ENCODE peak calls at places on chromosomes 3 and 15, in nine cellular contexts. D is T-helper 2 cell; G is NCI-H460; P is OCI-M1; O is CD4-positive, alpha-beta T cell; Y is GM18507; H is naive thymus-derived CD8-positive, alpha-beta T cell; A is AG09309; F is GM12865. I is an unnamed sample.

GRCh38 chr15:50996641-50997040 is 88.2 kb downstream of the AP4E1 start:
- DNase-seq in P (no peak), O (no peak), H (no peak), D (no peak), F (no peak), A (peak; percentile 17), G (no peak), Y (no peak), I (no peak)

GRCh38 chr3:130831716-130832400 is 62.0 kb upstream of the ATP2C1 start:
- DNase-seq in O (no peak), G (no peak), P (no peak), H (no peak), F (no peak), D (no peak), A (no peak), Y (no peak), I (no peak)

GRCh38 chr3:170802164-170803151 is 67.5 kb downstream of the RPL22L1 start:
- DNase-seq in P (no peak), G (peak; percentile 33), Y (no peak), F (no peak), D (no peak), H (no peak), O (no peak), A (peak; percentile 99), I (no peak)

GRCh38 chr15:43441316-43441715 is 51.6 kb downstream of the TP53BP1 start:
- DNase-seq in O (no peak), P (peak; percentile 58), D (no peak), G (no peak), H (no peak), F (peak; percentile 38), A (no peak), Y (no peak), I (no peak)

GRCh38 chr3:128499724-128500275 is 6.8 kb upstream of the GATA2 start:
- DNase-seq in Y (no peak), O (no peak), H (no peak), A (no peak), G (no peak), D (no peak), F (no peak), P (no peak), I (no peak)

GRCh38 chr15:60651734-60652141 is 172.8 kb upstream of the ICE2 start:
- DNase-seq in Y (no peak), F (peak; percentile 74), P (no peak), G (no peak), A (no peak), D (no peak), H (no peak), O (no peak), I (no peak)

GRCh38 chr3:105752791-105753415 is 115.9 kb downstream of the CBLB start:
- DNase-seq in F (peak; percentile 41), Y (no peak), A (no peak), O (peak; percentile 27), G (no peak), H (peak; percentile 84), P (peak; percentile 66), D (no peak), I (peak; percentile 25)

GRCh38 chr3:99878005-99878404 is 60.3 kb downstream of the CMSS1 start:
- DNase-seq in D (no peak), H (no peak), A (no peak), Y (no peak), P (peak; percentile 77), G (no peak), O (no peak), F (peak; percentile 42), I (no peak)

GRCh38 chr3:137988152-137988551 is 21.8 kb upstream of the CLDN18 start:
- DNase-seq in D (no peak), A (no peak), O (no peak), P (no peak), Y (peak; percentile 23), H (no peak), G (no peak), F (peak; percentile 94), I (no peak)

GRCh38 chr3:106088270-106088669 is 219.5 kb upstream of the CBLB start:
- DNase-seq in F (no peak), G (no peak), P (no peak), Y (no peak), A (no peak), D (no peak), H (no peak), O (no peak), I (no peak)

GRCh38 chr15:67823371-67824156 is 1.7 kb upstream of the SKOR1 start:
- DNase-seq in F (no peak), D (no peak), G (no peak), Y (no peak), P (no peak), H (no peak), O (no peak), A (no peak), I (no peak)

GRCh38 chr3:140635276-140635675 is 42.6 kb upstream of the TRIM42 start:
- DNase-seq in F (peak; percentile 5), G (no peak), H (no peak), O (no peak), D (no peak), P (no peak), A (no peak), Y (no peak), I (no peak)